ENCODE peak calls at places on chromosomes 11 and 22, in six cellular contexts. One of them, this sample, is unnamed.

GRCh38 chr22:45235851-45236342 is 4.8 kb downstream of the KIAA0930 start:
- DNase-seq in Caco-2: no peak
- DNase-seq in fibroblast of mammary gland: no peak
- DNase-seq in stimulated activated naive CD8-positive, alpha-beta T cell treated with anti-CD3 and anti-CD28 coated beads, Interleukin-15, Interleukin-2, amounts not matched to agents 100 U/mL and 50 U/mL, for 24 hours: no peak
- DNase-seq in kidney tubule cell: no peak
- DNase-seq in stimulated activated CD8-positive, alpha-beta memory T cell treated with anti-CD3 and anti-CD28 coated beads, Interleukin-15, amount 100 ng/mL, for 1 hour: no peak
- DNase-seq in this sample: no peak

GRCh38 chr22:44366372-44367310 is 53.9 kb upstream of the SHISAL1 start:
- DNase-seq in stimulated activated naive CD8-positive, alpha-beta T cell treated with anti-CD3 and anti-CD28 coated beads, Interleukin-15, Interleukin-2, amounts not matched to agents 100 U/mL and 50 U/mL, for 24 hours: no peak
- DNase-seq in kidney tubule cell: no peak
- DNase-seq in stimulated activated CD8-positive, alpha-beta memory T cell treated with anti-CD3 and anti-CD28 coated beads, Interleukin-15, amount 100 ng/mL, for 1 hour: no peak
- DNase-seq in Caco-2: no peak
- DNase-seq in fibroblast of mammary gland: no peak
- DNase-seq in this sample: peak

GRCh38 chr11:12245549-12245986 is 131.8 kb upstream of the PARVA start:
- DNase-seq in stimulated activated naive CD8-positive, alpha-beta T cell treated with anti-CD3 and anti-CD28 coated beads, Interleukin-15, Interleukin-2, amounts not matched to agents 100 U/mL and 50 U/mL, for 24 hours: no peak
- DNase-seq in kidney tubule cell: no peak
- DNase-seq in fibroblast of mammary gland: peak
- DNase-seq in stimulated activated CD8-positive, alpha-beta memory T cell treated with anti-CD3 and anti-CD28 coated beads, Interleukin-15, amount 100 ng/mL, for 1 hour: no peak
- DNase-seq in Caco-2: no peak
- DNase-seq in this sample: no peak

GRCh38 chr11:12280199-12280837 is 97.1 kb upstream of the PARVA start:
- DNase-seq in stimulated activated CD8-positive, alpha-beta memory T cell treated with anti-CD3 and anti-CD28 coated beads, Interleukin-15, amount 100 ng/mL, for 1 hour: no peak
- DNase-seq in stimulated activated naive CD8-positive, alpha-beta T cell treated with anti-CD3 and anti-CD28 coated beads, Interleukin-15, Interleukin-2, amounts not matched to agents 100 U/mL and 50 U/mL, for 24 hours: no peak
- DNase-seq in Caco-2: no peak
- DNase-seq in kidney tubule cell: no peak
- DNase-seq in fibroblast of mammary gland: no peak
- DNase-seq in this sample: no peak

GRCh38 chr11:121106812-121107211 is 5.8 kb downstream of the TECTA start:
- DNase-seq in stimulated activated CD8-positive, alpha-beta memory T cell treated with anti-CD3 and anti-CD28 coated beads, Interleukin-15, amount 100 ng/mL, for 1 hour: no peak
- DNase-seq in fibroblast of mammary gland: no peak
- DNase-seq in Caco-2: no peak
- DNase-seq in kidney tubule cell: no peak
- DNase-seq in stimulated activated naive CD8-positive, alpha-beta T cell treated with anti-CD3 and anti-CD28 coated beads, Interleukin-15, Interleukin-2, amounts not matched to agents 100 U/mL and 50 U/mL, for 24 hours: no peak
- DNase-seq in this sample: no peak

GRCh38 chr11:15569626-15570025 is 454.9 kb downstream of the INSC start:
- DNase-seq in fibroblast of mammary gland: no peak
- DNase-seq in stimulated activated naive CD8-positive, alpha-beta T cell treated with anti-CD3 and anti-CD28 coated beads, Interleukin-15, Interleukin-2, amounts not matched to agents 100 U/mL and 50 U/mL, for 24 hours: no peak
- DNase-seq in stimulated activated CD8-positive, alpha-beta memory T cell treated with anti-CD3 and anti-CD28 coated beads, Interleukin-15, amount 100 ng/mL, for 1 hour: no peak
- DNase-seq in kidney tubule cell: no peak
- DNase-seq in Caco-2: no peak
- DNase-seq in this sample: peak

GRCh38 chr11:112801286-112802088 is 159.7 kb upstream of the NCAM1 start:
- DNase-seq in Caco-2: no peak
- DNase-seq in stimulated activated CD8-positive, alpha-beta memory T cell treated with anti-CD3 and anti-CD28 coated beads, Interleukin-15, amount 100 ng/mL, for 1 hour: no peak
- DNase-seq in kidney tubule cell: no peak
- DNase-seq in stimulated activated naive CD8-positive, alpha-beta T cell treated with anti-CD3 and anti-CD28 coated beads, Interleukin-15, Interleukin-2, amounts not matched to agents 100 U/mL and 50 U/mL, for 24 hours: no peak
- DNase-seq in fibroblast of mammary gland: no peak
- DNase-seq in this sample: no peak

GRCh38 chr22:29820941-29821789 is 16.9 kb downstream of the ASCC2 start:
- DNase-seq in stimulated activated naive CD8-positive, alpha-beta T cell treated with anti-CD3 and anti-CD28 coated beads, Interleukin-15, Interleukin-2, amounts not matched to agents 100 U/mL and 50 U/mL, for 24 hours: peak
- DNase-seq in Caco-2: peak
- DNase-seq in kidney tubule cell: peak
- DNase-seq in stimulated activated CD8-positive, alpha-beta memory T cell treated with anti-CD3 and anti-CD28 coated beads, Interleukin-15, amount 100 ng/mL, for 1 hour: no peak
- DNase-seq in fibroblast of mammary gland: peak
- DNase-seq in this sample: peak

GRCh38 chr22:49676783-49677494 is 150.7 kb downstream of the BRD1 start:
- DNase-seq in kidney tubule cell: no peak
- DNase-seq in Caco-2: no peak
- DNase-seq in fibroblast of mammary gland: no peak
- DNase-seq in stimulated activated CD8-positive, alpha-beta memory T cell treated with anti-CD3 and anti-CD28 coated beads, Interleukin-15, amount 100 ng/mL, for 1 hour: no peak
- DNase-seq in stimulated activated naive CD8-positive, alpha-beta T cell treated with anti-CD3 and anti-CD28 coated beads, Interleukin-15, Interleukin-2, amounts not matched to agents 100 U/mL and 50 U/mL, for 24 hours: no peak
- DNase-seq in this sample: no peak

GRCh38 chr22:48693377-48694135 is 1134.1 kb downstream of the BRD1 start:
- DNase-seq in stimulated activated naive CD8-positive, alpha-beta T cell treated with anti-CD3 and anti-CD28 coated beads, Interleukin-15, Interleukin-2, amounts not matched to agents 100 U/mL and 50 U/mL, for 24 hours: no peak
- DNase-seq in kidney tubule cell: no peak
- DNase-seq in fibroblast of mammary gland: no peak
- DNase-seq in Caco-2: no peak
- DNase-seq in stimulated activated CD8-positive, alpha-beta memory T cell treated with anti-CD3 and anti-CD28 coated beads, Interleukin-15, amount 100 ng/mL, for 1 hour: no peak
- DNase-seq in this sample: no peak

GRCh38 chr22:26835929-26836528 is 178.6 kb downstream of the MIAT start:
- DNase-seq in fibroblast of mammary gland: peak
- DNase-seq in Caco-2: peak
- DNase-seq in stimulated activated naive CD8-positive, alpha-beta T cell treated with anti-CD3 and anti-CD28 coated beads, Interleukin-15, Interleukin-2, amounts not matched to agents 100 U/mL and 50 U/mL, for 24 hours: peak
- DNase-seq in stimulated activated CD8-positive, alpha-beta memory T cell treated with anti-CD3 and anti-CD28 coated beads, Interleukin-15, amount 100 ng/mL, for 1 hour: peak
- DNase-seq in kidney tubule cell: peak
- DNase-seq in this sample: peak

GRCh38 chr11:79794484-79795393 is 353.9 kb upstream of the TENM4 start:
- DNase-seq in Caco-2: no peak
- DNase-seq in fibroblast of mammary gland: no peak
- DNase-seq in kidney tubule cell: peak
- DNase-seq in stimulated activated naive CD8-positive, alpha-beta T cell treated with anti-CD3 and anti-CD28 coated beads, Interleukin-15, Interleukin-2, amounts not matched to agents 100 U/mL and 50 U/mL, for 24 hours: no peak
- DNase-seq in stimulated activated CD8-positive, alpha-beta memory T cell treated with anti-CD3 and anti-CD28 coated beads, Interleukin-15, amount 100 ng/mL, for 1 hour: no peak
- DNase-seq in this sample: no peak

GRCh38 chr22:25018009-25018408 is 65.5 kb downstream of the KIAA1671 start:
- DNase-seq in stimulated activated CD8-positive, alpha-beta memory T cell treated with anti-CD3 and anti-CD28 coated beads, Interleukin-15, amount 100 ng/mL, for 1 hour: no peak
- DNase-seq in kidney tubule cell: no peak
- DNase-seq in stimulated activated naive CD8-positive, alpha-beta T cell treated with anti-CD3 and anti-CD28 coated beads, Interleukin-15, Interleukin-2, amounts not matched to agents 100 U/mL and 50 U/mL, for 24 hours: no peak
- DNase-seq in Caco-2: no peak
- DNase-seq in fibroblast of mammary gland: no peak
- DNase-seq in this sample: no peak

GRCh38 chr22:24579242-24579569 is 13.7 kb downstream of the LRRC75B start:
- DNase-seq in fibroblast of mammary gland: no peak
- DNase-seq in Caco-2: no peak
- DNase-seq in kidney tubule cell: no peak
- DNase-seq in stimulated activated naive CD8-positive, alpha-beta T cell treated with anti-CD3 and anti-CD28 coated beads, Interleukin-15, Interleukin-2, amounts not matched to agents 100 U/mL and 50 U/mL, for 24 hours: no peak
- DNase-seq in stimulated activated CD8-positive, alpha-beta memory T cell treated with anti-CD3 and anti-CD28 coated beads, Interleukin-15, amount 100 ng/mL, for 1 hour: no peak
- DNase-seq in this sample: no peak

GRCh38 chr22:35319244-35319985 is 19.7 kb downstream of the TOM1 start:
- DNase-seq in stimulated activated CD8-positive, alpha-beta memory T cell treated with anti-CD3 and anti-CD28 coated beads, Interleukin-15, amount 100 ng/mL, for 1 hour: no peak
- DNase-seq in kidney tubule cell: no peak
- DNase-seq in Caco-2: no peak
- DNase-seq in fibroblast of mammary gland: no peak
- DNase-seq in stimulated activated naive CD8-positive, alpha-beta T cell treated with anti-CD3 and anti-CD28 coated beads, Interleukin-15, Interleukin-2, amounts not matched to agents 100 U/mL and 50 U/mL, for 24 hours: no peak
- DNase-seq in this sample: no peak

GRCh38 chr11:133506023-133506422 is 26.3 kb downstream of the OPCML start:
- DNase-seq in Caco-2: no peak
- DNase-seq in stimulated activated naive CD8-positive, alpha-beta T cell treated with anti-CD3 and anti-CD28 coated beads, Interleukin-15, Interleukin-2, amounts not matched to agents 100 U/mL and 50 U/mL, for 24 hours: no peak
- DNase-seq in fibroblast of mammary gland: no peak
- DNase-seq in kidney tubule cell: no peak
- DNase-seq in stimulated activated CD8-positive, alpha-beta memory T cell treated with anti-CD3 and anti-CD28 coated beads, Interleukin-15, amount 100 ng/mL, for 1 hour: no peak
- DNase-seq in this sample: no peak

GRCh38 chr22:21032037-21032842 is at the start of gene SLC7A4:
- DNase-seq in stimulated activated CD8-positive, alpha-beta memory T cell treated with anti-CD3 and anti-CD28 coated beads, Interleukin-15, amount 100 ng/mL, for 1 hour: no peak
- DNase-seq in fibroblast of mammary gland: no peak
- DNase-seq in stimulated activated naive CD8-positive, alpha-beta T cell treated with anti-CD3 and anti-CD28 coated beads, Interleukin-15, Interleukin-2, amounts not matched to agents 100 U/mL and 50 U/mL, for 24 hours: no peak
- DNase-seq in Caco-2: no peak
- DNase-seq in kidney tubule cell: no peak
- DNase-seq in this sample: no peak

This sample was measured in RPMI7951.